ENCODE peak calls at places on chromosome 12, in four cellular contexts. V is IMR-90, E is endothelial cell of umbilical vein, U is body of pancreas. P is an unnamed sample.

GRCh38 chr12:93003540-93004239 is 74.6 kb upstream of the EEA1 start:
- DNase-seq in V (no peak), E (no peak), U (no peak), P (no peak)

GRCh38 chr12:15629108-15629507 is 160.1 kb downstream of the EPS8 start:
- DNase-seq in U (peak), E (peak), V (peak), P (no peak)

GRCh38 chr12:64080319-64081008 is 141.6 kb downstream of the KICS2 start:
- DNase-seq in E (no peak), U (peak), V (peak), P (no peak)

GRCh38 chr12:62731378-62731710 is 203.6 kb downstream of the PPM1H start:
- DNase-seq in V (peak), U (no peak), E (no peak), P (no peak)

GRCh38 chr12:118448341-118448740 is 72.0 kb downstream of the SUDS3 start:
- DNase-seq in V (no peak), U (peak), E (no peak), P (no peak)

GRCh38 chr12:28939427-28939826 is 209.7 kb upstream of the FAR2 start:
- DNase-seq in U (no peak), E (peak), V (peak), P (no peak)

GRCh38 chr12:57844725-57845477 is 1.6 kb downstream of the CTDSP2 start:
- DNase-seq in V (peak), U (peak), E (no peak), P (no peak)

GRCh38 chr12:74509886-74510285 is 27.7 kb upstream of the ATXN7L3B start:
- DNase-seq in V (no peak), U (no peak), E (no peak), P (no peak)

GRCh38 chr12:113109360-113109759 is 26.2 kb downstream of the RASAL1 start:
- DNase-seq in E (no peak), V (no peak), U (no peak), P (no peak)

GRCh38 chr12:6074394-6074793 is 50.1 kb downstream of the VWF start:
- DNase-seq in V (no peak), U (no peak), E (no peak), P (no peak)

GRCh38 chr12:3154006-3154405 is 76.8 kb downstream of the TSPAN9 start:
- DNase-seq in E (no peak), U (no peak), V (no peak), P (no peak)

GRCh38 chr12:95117178-95117599 is 43.8 kb upstream of the NR2C1 start:
- DNase-seq in V (peak), U (peak), E (peak), P (no peak)

GRCh38 chr12:23585156-23585781 is 364.2 kb downstream of the SOX5 start:
- DNase-seq in U (no peak), E (no peak), V (no peak), P (no peak)

GRCh38 chr12:119241049-119241448 is 62.3 kb downstream of the HSPB8 start:
- DNase-seq in U (no peak), V (no peak), E (no peak), P (no peak)

GRCh38 chr12:83173250-83173649 is 486.5 kb downstream of the TMTC2 start:
- DNase-seq in V (no peak), U (no peak), E (no peak), P (no peak)

GRCh38 chr12:18578191-18578590 is 159.6 kb downstream of the PLCZ1 start:
- DNase-seq in E (no peak), U (no peak), V (peak), P (no peak)

GRCh38 chr12:105355752-105356151 is 25.3 kb downstream of the C12orf75 start:
- DNase-seq in V (peak), U (no peak), E (no peak), P (no peak)

GRCh38 chr12:53569174-53569557 is 57.0 kb downstream of the ATF7 start:
- DNase-seq in V (peak), E (no peak), U (no peak), P (no peak)

GRCh38 chr12:129589503-129589902 is 314.3 kb downstream of the TMEM132D start:
- DNase-seq in E (no peak), U (no peak), V (no peak), P (no peak)

GRCh38 chr12:45732250-45732649 is 2.7 kb downstream of the ARID2 start:
- DNase-seq in V (peak), U (no peak), E (peak), P (no peak)

GRCh38 chr12:85779768-85780167 is 56.4 kb downstream of the RASSF9 start:
- DNase-seq in V (no peak), U (no peak), E (no peak), P (no peak)

GRCh38 chr12:92378682-92379479 is 233.2 kb upstream of the BTG1 start:
- DNase-seq in U (no peak), V (no peak), E (no peak), P (no peak)

GRCh38 chr12:3250034-3250433 is 172.9 kb downstream of the TSPAN9 start:
- DNase-seq in U (no peak), V (no peak), E (no peak), P (no peak)

GRCh38 chr12:106345739-106346138 is 11.8 kb upstream of the POLR3B start:
- DNase-seq in U (peak), V (peak), E (peak), P (no peak)

GRCh38 chr12:65892905-65893304 is 68.6 kb downstream of the HMGA2 start:
- DNase-seq in V (peak), U (no peak), E (peak), P (no peak)

GRCh38 chr12:123278150-123278627 is 6.5 kb upstream of the CDK2AP1 start:
- DNase-seq in V (no peak), U (no peak), E (peak), P (no peak)

GRCh38 chr12:57584050-57584449 is 6.9 kb upstream of the PIP4K2C start:
- DNase-seq in U (no peak), V (no peak), E (no peak), P (no peak)

GRCh38 chr12:122190842-122191668 is 8.1 kb downstream of the LRRC43 start:
- DNase-seq in U (peak), E (peak), V (peak), P (no peak)

GRCh38 chr12:5083955-5084849 is 40.5 kb downstream of the KCNA5 start:
- DNase-seq in E (peak), V (peak), U (peak), P (no peak)

GRCh38 chr12:93777249-93777648 is 100.1 kb downstream of the CRADD start:
- DNase-seq in V (peak), U (no peak), E (peak), P (no peak)

GRCh38 chr12:88716240-88716639 is 136.0 kb upstream of the KITLG start:
- DNase-seq in V (no peak), U (peak), E (no peak), P (no peak)

GRCh38 chr12:91178139-91178561 is 4.5 kb downstream of the DCN start:
- DNase-seq in E (peak), U (no peak), V (peak), P (no peak)

GRCh38 chr12:92912672-92913071 is 16.4 kb downstream of the EEA1 start:
- DNase-seq in E (no peak), U (no peak), V (no peak), P (no peak)

GRCh38 chr12:54261817-54262402 is 18.0 kb downstream of the CBX5 start:
- DNase-seq in E (no peak), U (no peak), V (no peak), P (no peak)

GRCh38 chr12:12097821-12098688 is 27.3 kb downstream of the BCL2L14 start:
- DNase-seq in U (no peak), E (peak), V (no peak), P (no peak)

GRCh38 chr12:109998241-109998903 is 858 bp upstream of the ANKRD13A start:
- DNase-seq in U (no peak), E (peak), V (peak), P (no peak)

GRCh38 chr12:29220632-29221336 is 71.7 kb downstream of the FAR2 start:
- DNase-seq in U (no peak), V (no peak), E (no peak), P (no peak)

GRCh38 chr12:59404109-59404650 is 191.6 kb upstream of the SLC16A7 start:
- DNase-seq in U (no peak), V (no peak), E (no peak), P (no peak)

GRCh38 chr12:59403259-59403932 is 192.4 kb upstream of the SLC16A7 start:
- DNase-seq in U (peak), E (peak), V (peak), P (no peak)

GRCh38 chr12:59405992-59406391 is 189.8 kb upstream of the SLC16A7 start:
- DNase-seq in U (no peak), V (no peak), E (no peak), P (no peak)

GRCh38 chr12:59408431-59408830 is 187.4 kb upstream of the SLC16A7 start:
- DNase-seq in U (no peak), E (no peak), V (peak), P (no peak)

GRCh38 chr12:59407799-59408198 is 188.0 kb upstream of the SLC16A7 start:
- DNase-seq in U (peak), V (no peak), E (no peak), P (no peak)
- TF ChIP-seq POLR2A in U (no peak), V (no peak), E (no peak), P (no peak)

DNA sequence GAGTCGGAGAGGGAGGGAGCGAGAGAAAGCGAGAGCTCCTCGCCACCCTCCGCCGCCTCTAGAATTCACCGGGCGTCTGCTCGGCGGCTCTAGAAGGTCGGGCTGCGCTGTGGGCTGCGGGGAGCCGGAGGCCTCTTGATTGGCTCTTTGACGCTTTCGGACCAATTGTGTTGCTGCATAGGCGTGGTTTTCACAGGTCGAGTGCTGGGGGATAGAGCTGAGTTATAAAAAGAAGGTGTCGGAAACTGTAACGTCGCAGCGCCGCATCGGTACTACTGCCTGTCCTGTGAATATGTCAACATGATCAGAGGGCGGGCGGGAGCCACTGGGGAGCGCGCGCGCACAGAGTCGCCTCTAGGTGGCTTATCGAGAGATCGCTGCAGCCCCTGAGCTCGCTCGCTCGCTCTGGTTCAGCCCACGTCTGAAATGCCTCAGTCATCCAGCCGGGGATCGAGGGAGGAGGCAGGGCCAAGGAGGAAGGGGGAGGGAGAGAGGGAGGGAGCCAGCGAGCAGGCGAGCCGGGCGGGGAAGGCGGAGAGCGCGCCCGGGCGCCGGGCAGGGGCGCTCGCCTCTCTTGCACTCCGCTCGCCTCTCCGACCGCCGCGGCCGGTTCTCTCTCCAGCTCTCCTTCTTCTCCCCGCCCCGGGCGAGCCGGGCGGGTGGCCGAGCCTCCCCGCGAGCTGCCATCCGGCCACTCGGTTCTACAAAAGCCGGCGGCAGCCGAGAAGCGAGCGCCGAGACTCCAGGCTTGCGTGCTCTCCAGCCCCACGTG is at the start of gene TBX3:
- DNase-seq in U (peak), V (peak), E (peak), P (peak)
- TF ChIP-seq POLR2A in U (peak), V (peak), E (no peak), P (peak)

GRCh38 chr12:26226629-26227375 is 31.4 kb downstream of the SSPN start:
- DNase-seq in U (peak), V (no peak), E (peak), P (no peak)
- TF ChIP-seq POLR2A in U (peak), V (no peak), E (no peak), P (no peak)

GRCh38 chr12:48197967-48198618 is 5.0 kb downstream of the OR10AD1 start:
- DNase-seq in E (peak), V (peak), U (peak), P (peak)
- TF ChIP-seq POLR2A in E (peak), V (peak), U (peak), P (peak)

GRCh38 chr12:9649532-9649940 is 20.0 kb upstream of the CLEC2D start:
- DNase-seq in E (no peak), V (no peak), U (no peak), P (no peak)
- TF ChIP-seq POLR2A in E (no peak), V (no peak), U (no peak), P (no peak)

GRCh38 chr12:120903818-120904773 is at the start of gene SPPL3:
- DNase-seq in E (peak), V (peak), U (peak), P (peak)
- TF ChIP-seq POLR2A in E (peak), V (no peak), U (peak), P (no peak)

GRCh38 chr12:9740109-9740750 is 7.3 kb upstream of the CLECL1 start:
- DNase-seq in V (no peak), E (no peak), U (no peak), P (no peak)
- TF ChIP-seq POLR2A in V (no peak), E (no peak), U (no peak), P (no peak)

GRCh38 chr12:108699955-108700563 is 31.3 kb downstream of the CORO1C start:
- DNase-seq in U (no peak), V (peak), E (peak), P (no peak)
- TF ChIP-seq POLR2A in U (no peak), V (no peak), E (no peak), P (no peak)